ENCODE peak calls at places on chromosomes 7 and 10, in ten cellular contexts. T is Peyer's patch, H is HCT116, Y is CD14-positive monocyte, G is HL-60, E is Calu3, C is B cell, N is HFFc6, A is GM20000, B is BE2C. M is an unnamed sample.

GRCh38 chr10:118840071-118840775 is 85.5 kb upstream of the CACUL1 start:
- DNase-seq in T (no peak), H (peak; percentile 95), Y (no peak), G (no peak), E (peak; percentile 24), C (no peak), N (no peak), A (no peak), B (no peak), M (no peak)

GRCh38 chr10:99341860-99342517 is 12.8 kb downstream of the CNNM1 start:
- DNase-seq in T (no peak), H (no peak), Y (no peak), G (no peak), E (no peak), C (no peak), N (peak; percentile 53), A (no peak), B (no peak), M (no peak)

GRCh38 chr10:95183132-95183450 is 10.9 kb upstream of the ACSM6 start:
- DNase-seq in T (no peak), H (no peak), Y (no peak), G (no peak), E (no peak), C (no peak), N (no peak), A (no peak), B (no peak), M (no peak)

GRCh38 chr10:16996530-16996964 is 133.1 kb downstream of the CUBN start:
- DNase-seq in T (no peak), H (no peak), Y (no peak), G (no peak), E (no peak), C (no peak), N (peak; percentile 52), A (no peak), B (no peak), M (no peak)

GRCh38 chr10:49605939-49606509 is 4.1 kb upstream of the SLC18A3 start:
- DNase-seq in T (no peak), H (no peak), Y (peak; percentile 16), G (no peak), E (no peak), C (peak; percentile 10), N (no peak), A (no peak), B (no peak), M (peak; percentile 50)

GRCh38 chr10:119896937-119897336 is 4.4 kb downstream of the SEC23IP start:
- DNase-seq in T (peak; percentile 75), H (no peak), Y (no peak), G (no peak), E (peak; percentile 44), C (no peak), N (no peak), A (no peak), B (peak; percentile 67), M (no peak)

GRCh38 chr7:82044497-82045080 is 274.7 kb upstream of the HGF start:
- DNase-seq in T (no peak), H (peak; percentile 23), Y (no peak), G (peak; percentile 17), E (peak; percentile 19), C (no peak), N (peak; percentile 55), A (peak; percentile 6), B (peak; percentile 37), M (no peak)

GRCh38 chr10:44715081-44715480 is 196.1 kb upstream of the TMEM72 start:
- DNase-seq in T (no peak), H (no peak), Y (no peak), G (no peak), E (no peak), C (no peak), N (peak; percentile 77), A (no peak), B (no peak), M (no peak)

GRCh38 chr7:140923358-140924006 is 1.2 kb downstream of the BRAF start:
- DNase-seq in T (no peak), H (no peak), Y (no peak), G (no peak), E (no peak), C (no peak), N (no peak), A (no peak), B (peak; percentile 14), M (no peak)

GRCh38 chr10:61399386-61399785 is 53.8 kb downstream of the TMEM26 start:
- DNase-seq in T (no peak), H (no peak), Y (no peak), G (no peak), E (no peak), C (no peak), N (no peak), A (no peak), B (no peak), M (no peak)

GRCh38 chr10:7756360-7756992 is 31.3 kb downstream of the KIN start:
- DNase-seq in T (no peak), H (peak; percentile 21), Y (no peak), G (peak; percentile 2), E (peak; percentile 47), C (no peak), N (peak; percentile 15), A (peak; percentile 12), B (peak; percentile 33), M (no peak)

GRCh38 chr7:143898810-143899209 is 3.2 kb downstream of the TCAF1 start:
- DNase-seq in T (no peak), H (no peak), Y (no peak), G (no peak), E (no peak), C (no peak), N (no peak), A (no peak), B (no peak), M (no peak)

GRCh38 chr7:150401861-150402631 is 22.9 kb downstream of the ZNF775 start:
- DNase-seq in T (no peak), H (no peak), Y (no peak), G (no peak), E (no peak), C (no peak), N (no peak), A (no peak), B (no peak), M (no peak)

GRCh38 chr10:3010327-3010726 is 57.0 kb upstream of the PFKP start:
- DNase-seq in T (no peak), H (no peak), Y (no peak), G (no peak), E (no peak), C (no peak), N (no peak), A (no peak), B (no peak), M (no peak)

GRCh38 chr10:102917314-102917961 is 656 bp upstream of the CNNM2 start:
- DNase-seq in T (peak; percentile 87), H (peak; percentile 55), Y (peak; percentile 78), G (peak; percentile 83), E (peak; percentile 79), C (peak; percentile 80), N (peak; percentile 44), A (peak; percentile 80), B (peak; percentile 84), M (no peak)

GRCh38 chr10:102919237-102919959 is 1.3 kb downstream of the CNNM2 start:
- DNase-seq in T (peak; percentile 56), H (no peak), Y (no peak), G (no peak), E (peak; percentile 11), C (no peak), N (no peak), A (peak; percentile 15), B (peak; percentile 40), M (peak; percentile 81)

GRCh38 chr10:102919992-102920736 is 2.1 kb downstream of the CNNM2 start:
- DNase-seq in T (no peak), H (no peak), Y (no peak), G (no peak), E (no peak), C (no peak), N (no peak), A (no peak), B (no peak), M (no peak)

GRCh38 chr10:102917962-102918816 is at the start of gene CNNM2:
- DNase-seq in T (peak; percentile 100), H (peak; percentile 100), Y (peak; percentile 100), G (peak; percentile 100), E (peak; percentile 97), C (peak; percentile 95), N (peak; percentile 100), A (peak; percentile 98), B (peak; percentile 100), M (peak; percentile 100)

GRCh38 chr10:102918817-102919236 is 733 bp downstream of the CNNM2 start:
- DNase-seq in T (no peak), H (no peak), Y (no peak), G (peak; percentile 19), E (peak; percentile 4), C (peak; percentile 65), N (no peak), A (peak; percentile 64), B (peak; percentile 11), M (no peak)
- TF ChIP-seq CTCF in T (no peak), H (no peak), Y (no peak), G (no peak), E (no peak), C (peak; percentile 16), N (peak; percentile 25), A (no peak), B (no peak), M (no peak)

GRCh38 chr10:30172096-30172495 is 112.7 kb upstream of the JCAD start:
- DNase-seq in T (no peak), H (no peak), Y (no peak), G (no peak), E (no peak), C (no peak), N (no peak), A (no peak), B (no peak), M (no peak)
- TF ChIP-seq CTCF in T (no peak), H (no peak), Y (no peak), G (no peak), E (no peak), C (no peak), N (no peak), A (no peak), B (no peak), M (no peak)

DNA sequence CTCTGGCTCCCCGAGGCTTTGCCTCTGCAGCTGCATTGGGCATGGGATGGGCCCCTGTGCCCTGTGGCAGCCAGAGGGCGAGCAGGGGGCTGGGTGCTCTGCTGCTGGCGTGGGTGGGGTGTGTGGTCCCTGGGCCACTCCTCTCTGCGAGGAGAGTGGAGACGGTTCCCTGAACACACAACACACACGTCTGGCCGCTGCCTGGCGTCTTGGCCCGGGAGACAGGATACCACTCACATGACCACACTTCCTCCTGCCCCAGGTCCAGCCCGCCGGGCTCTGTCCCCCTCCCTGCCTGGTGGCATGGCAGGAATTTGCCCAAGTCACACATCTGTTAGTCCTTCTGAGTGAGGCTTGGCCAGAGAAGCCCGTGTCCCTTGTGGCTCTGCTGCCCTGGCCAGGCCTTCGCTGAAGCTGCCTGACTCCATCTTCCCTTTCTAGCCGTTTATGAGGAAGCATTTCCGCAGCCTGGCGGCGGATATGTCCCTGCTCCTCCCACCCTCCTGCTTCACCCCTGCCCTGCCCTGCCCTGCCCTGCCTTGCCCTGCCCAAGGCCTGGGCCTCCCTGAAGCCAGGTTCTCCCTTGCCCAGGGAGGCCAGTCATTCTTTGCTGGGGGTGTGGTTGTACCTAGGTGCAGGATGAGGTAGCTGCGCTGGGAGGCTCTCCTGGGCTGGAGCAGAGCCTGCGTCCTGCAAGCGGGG is 3.0 kb downstream of the BRI3 start:
- DNase-seq in T (peak; percentile 91), H (no peak), Y (peak; percentile 90), G (peak; percentile 82), E (peak; percentile 71), C (peak; percentile 28), N (peak; percentile 85), A (no peak), B (peak; percentile 30), M (peak; percentile 93)
- TF ChIP-seq CTCF in T (peak; percentile 27), H (no peak), Y (no peak), G (no peak), E (no peak), C (no peak), N (peak; percentile 44), A (no peak), B (no peak), M (no peak)

GRCh38 chr10:79502561-79503309 is 9.6 kb upstream of the EIF5AL1 start:
- DNase-seq in T (no peak), H (no peak), Y (no peak), G (no peak), E (peak; percentile 65), C (no peak), N (no peak), A (no peak), B (peak; percentile 22), M (no peak)
- TF ChIP-seq CTCF in T (peak; percentile 11), H (peak; percentile 62), Y (peak; percentile 21), G (no peak), E (peak; percentile 75), C (no peak), N (peak; percentile 55), A (no peak), B (peak; percentile 43), M (no peak)